ENCODE peak calls at places on chromosomes 12 and 14, in eight cellular contexts. G is uterus, Z is heart left ventricle, K is HCT116, J is WERI-Rb-1, Q is tibial nerve, S is ascending aorta, F is testis. P is an unnamed sample.

GRCh38 chr12:7113389-7113871 is 4.4 kb upstream of the C1RL start:
- DNase-seq in G (no peak), Z (no peak), K (no peak), J (peak; percentile 39), Q (no peak), S (no peak), F (no peak), P (no peak)

GRCh38 chr12:6770094-6770493 is 2.2 kb upstream of the LAG3 start:
- DNase-seq in G (no peak), Z (no peak), K (no peak), J (no peak), Q (no peak), S (no peak), F (no peak), P (no peak)

GRCh38 chr14:104935026-104935650 is 10.5 kb downstream of the PLD4 start:
- DNase-seq in G (peak; percentile 10), Z (no peak), K (no peak), J (no peak), Q (peak; percentile 5), S (no peak), F (no peak), P (no peak)

GRCh38 chr14:42779024-42779423 is 1172.3 kb downstream of the LRFN5 start:
- DNase-seq in G (no peak), Z (no peak), K (no peak), J (no peak), Q (no peak), S (no peak), F (no peak), P (no peak)

GRCh38 chr14:58665773-58666500 is 28.2 kb downstream of the DACT1 start:
- DNase-seq in G (no peak), Z (no peak), K (no peak), J (no peak), Q (no peak), S (no peak), F (no peak), P (no peak)

GRCh38 chr14:72970058-72970630 is 43.9 kb downstream of the DCAF4 start:
- DNase-seq in G (no peak), Z (peak; percentile 38), K (no peak), J (no peak), Q (no peak), S (no peak), F (no peak), P (no peak)

GRCh38 chr12:119911147-119911546 is 34.0 kb upstream of the CIT start:
- DNase-seq in G (no peak), Z (no peak), K (no peak), J (no peak), Q (no peak), S (no peak), F (no peak), P (no peak)

GRCh38 chr12:1936406-1937320 is 18.2 kb upstream of the CACNA2D4 start:
- DNase-seq in G (peak; percentile 60), Z (peak; percentile 60), K (no peak), J (no peak), Q (no peak), S (peak; percentile 33), F (peak; percentile 87), P (no peak)

GRCh38 chr12:66132408-66132807 is 1.9 kb upstream of the LLPH start:
- DNase-seq in G (no peak), Z (peak; percentile 23), K (peak; percentile 52), J (no peak), Q (no peak), S (no peak), F (no peak), P (no peak)

GRCh38 chr12:104480826-104481457 is 24.2 kb downstream of the CHST11 start:
- DNase-seq in G (no peak), Z (peak; percentile 33), K (peak; percentile 54), J (no peak), Q (no peak), S (no peak), F (peak; percentile 35), P (no peak)

GRCh38 chr12:12810507-12811143 is 2.5 kb upstream of the DDX47 start:
- DNase-seq in G (no peak), Z (no peak), K (no peak), J (peak; percentile 34), Q (no peak), S (no peak), F (peak; percentile 42), P (no peak)

GRCh38 chr14:102663031-102663430 is 70.6 kb downstream of the RCOR1 start:
- DNase-seq in G (no peak), Z (no peak), K (no peak), J (no peak), Q (no peak), S (no peak), F (no peak), P (no peak)

GRCh38 chr12:106188249-106188648 is 49.5 kb upstream of the NUAK1 start:
- DNase-seq in G (peak; percentile 25), Z (no peak), K (no peak), J (no peak), Q (no peak), S (no peak), F (no peak), P (no peak)

GRCh38 chr12:62655524-62656160 is 189.0 kb downstream of the MON2 start:
- DNase-seq in G (no peak), Z (no peak), K (no peak), J (no peak), Q (no peak), S (no peak), F (no peak), P (no peak)

GRCh38 chr12:52608161-52608560 is 6.9 kb upstream of the KRT72 start:
- DNase-seq in G (no peak), Z (no peak), K (no peak), J (no peak), Q (no peak), S (no peak), F (no peak), P (no peak)

GRCh38 chr12:116881867-116882507 is 746 bp upstream of the HRK start:
- DNase-seq in G (no peak), Z (no peak), K (no peak), J (no peak), Q (no peak), S (no peak), F (no peak), P (no peak)

GRCh38 chr12:116879509-116880212 is 1.6 kb downstream of the HRK start:
- DNase-seq in G (no peak), Z (no peak), K (no peak), J (no peak), Q (no peak), S (no peak), F (no peak), P (no peak)

GRCh38 chr12:116880213-116880816 is 926 bp downstream of the HRK start:
- DNase-seq in G (no peak), Z (no peak), K (no peak), J (no peak), Q (no peak), S (no peak), F (no peak), P (no peak)

GRCh38 chr12:116881325-116881866 is at the start of gene HRK:
- DNase-seq in G (no peak), Z (peak; percentile 10), K (no peak), J (peak; percentile 37), Q (no peak), S (no peak), F (peak; percentile 48), P (no peak)

DNA sequence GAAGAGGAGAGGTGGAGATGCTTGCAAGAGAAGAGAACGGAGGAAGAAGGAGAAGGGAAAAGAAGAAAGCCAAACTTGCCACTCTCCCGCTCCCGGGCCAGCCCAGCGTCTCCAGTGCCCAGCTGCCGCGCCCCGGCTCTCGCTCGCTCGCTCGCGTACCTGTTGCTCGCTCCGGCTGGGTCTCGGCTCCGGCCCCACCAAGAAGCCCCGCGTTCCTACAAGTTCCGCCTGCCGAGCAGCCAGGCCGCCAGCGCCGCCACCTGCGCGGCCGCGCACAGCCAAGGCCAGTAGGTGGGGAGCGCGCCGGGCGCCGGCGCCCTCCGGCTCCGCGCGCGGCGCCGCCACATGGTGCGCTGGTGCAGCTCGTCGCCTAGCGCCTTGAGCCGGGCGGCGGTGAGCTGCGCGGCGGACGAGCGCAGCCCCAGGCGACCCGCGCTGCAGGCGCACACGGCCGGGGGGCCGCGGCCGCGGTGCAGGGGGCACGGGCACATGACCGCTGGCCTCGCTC is 370 bp downstream of the HRK start:
- DNase-seq in G (no peak), Z (peak; percentile 23), K (no peak), J (peak; percentile 52), Q (no peak), S (no peak), F (peak; percentile 57), P (peak; percentile 81)
- H3K4me3 ChIP-seq in G (no peak overlapping the region), Z (no peak overlapping the region), K (peak overlapping the region; percentile 67), J (peak overlapping the region; percentile 52), Q (peak overlapping the region; percentile 2), S (peak overlapping the region; percentile 55), F (peak overlapping the region; percentile 18), P (no peak overlapping the region)

GRCh38 chr12:72133497-72134055 is 138.6 kb upstream of the TRHDE start:
- DNase-seq in G (no peak), Z (no peak), K (no peak), J (peak; percentile 45), Q (no peak), S (no peak), F (no peak), P (no peak)
- TF ChIP-seq CTCF in G (no peak), Z (no peak), K (peak; percentile 27), J (peak; percentile 61), Q (no peak), S (no peak), F (no peak), P (peak; percentile 36)

DNA sequence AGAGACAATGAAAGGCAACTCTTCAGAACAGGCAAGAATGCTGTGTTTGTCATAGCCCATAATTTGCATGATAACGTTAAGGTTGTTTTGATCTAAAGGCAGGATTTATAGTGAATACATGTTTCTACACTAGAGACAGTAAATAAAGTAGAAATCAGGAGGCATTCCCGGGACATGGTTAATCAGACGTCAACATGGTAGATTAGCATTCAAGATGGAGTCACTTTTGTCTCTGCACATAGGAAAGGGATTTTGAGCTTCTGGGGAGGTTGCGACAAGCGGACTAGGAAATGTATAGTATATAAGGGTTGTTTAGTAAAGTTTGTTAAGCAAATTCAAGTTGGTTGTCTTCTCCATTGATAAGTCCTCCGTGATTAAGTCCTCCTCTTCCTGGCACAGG is 2.8 kb upstream of the RNASE1 start:
- DNase-seq in G (no peak), Z (no peak), K (no peak), J (no peak), Q (no peak), S (no peak), F (no peak), P (no peak)
- H3K27me3 ChIP-seq in G (no peaks in the 10 kb centered on the region), Z (no peaks in the 10 kb centered on the region), K (no peaks in the 10 kb centered on the region), J (peaks cover 98% of the 10 kb centered on the region), Q (no peaks in the 10 kb centered on the region), S (no peaks in the 10 kb centered on the region), F (no peaks in the 10 kb centered on the region), P (no peaks in the 10 kb centered on the region)

GRCh38 chr12:96501139-96501741 is 11.9 kb downstream of the CFAP54 start:
- DNase-seq in G (peak; percentile 55), Z (peak; percentile 27), K (peak; percentile 70), J (no peak), Q (no peak), S (no peak), F (no peak), P (peak; percentile 66)
- H3K4me3 ChIP-seq in G (no peak overlapping the region), Z (no peak overlapping the region), K (no peak overlapping the region), J (no peak overlapping the region), Q (no peak overlapping the region), S (no peak overlapping the region), F (no peak overlapping the region), P (no peak overlapping the region)

DNA sequence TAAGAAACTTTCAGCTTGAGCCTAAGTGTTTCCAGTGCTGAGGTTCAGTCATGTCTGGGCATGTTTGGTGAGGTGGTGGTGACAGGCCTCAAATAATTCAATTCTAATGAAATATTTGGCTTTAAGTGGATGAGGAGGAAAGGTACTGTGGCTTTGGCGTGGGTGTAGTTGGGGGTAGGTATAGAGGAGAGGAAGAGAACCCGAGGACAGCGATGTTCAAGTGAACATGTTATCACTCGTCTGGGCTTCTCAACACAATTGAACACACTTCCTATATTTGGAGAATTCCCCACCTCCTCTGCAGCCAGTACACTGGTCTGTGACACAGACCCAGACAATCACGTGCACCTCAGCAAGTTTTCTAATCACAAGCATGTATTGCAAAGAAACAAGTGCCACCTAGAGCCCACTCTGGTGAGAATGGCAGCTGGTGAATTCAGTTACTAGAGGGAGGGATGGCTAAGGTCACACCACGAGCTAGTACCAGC is 53.0 kb downstream of the IFNG-AS1 start:
- DNase-seq in G (no peak), Z (no peak), K (no peak), J (peak; percentile 27), Q (no peak), S (no peak), F (no peak), P (peak; percentile 35)
- TF ChIP-seq CTCF in G (no peak), Z (no peak), K (no peak), J (peak; percentile 4), Q (no peak), S (no peak), F (no peak), P (peak; percentile 33)

P was measured in GM06990.